ENCODE peak calls at places on chromosomes 1 and 21, in five cellular contexts. N is fibroblast of mammary gland, R is uterus, F is sigmoid colon, M is PC-9. U is an unnamed sample.

GRCh38 chr1:225425211-225425786 is 2.5 kb downstream of the LBR start:
- DNase-seq in N (peak), R (peak), F (no peak), M (peak), U (peak)

GRCh38 chr1:53046930-53047329 is 15.1 kb upstream of the PODN start:
- DNase-seq in N (peak), R (no peak), F (no peak), M (peak), U (no peak)

GRCh38 chr1:20185834-20186782 is at the start of the genes PLA2G2C and UBXN10:
- DNase-seq in N (no peak), R (peak), F (peak), M (peak), U (peak)

GRCh38 chr1:78061825-78062523 is 16.2 kb downstream of the GIPC2 start:
- DNase-seq in N (peak), R (no peak), F (no peak), M (peak), U (no peak)

GRCh38 chr21:36355071-36355680 is 30.0 kb upstream of the CHAF1B start:
- DNase-seq in N (no peak), R (no peak), F (no peak), M (no peak), U (no peak)

GRCh38 chr1:221961532-221962292 is 219.8 kb upstream of the DUSP10 start:
- DNase-seq in N (peak), R (no peak), F (no peak), M (peak), U (peak)

GRCh38 chr1:3145489-3146325 is 76.7 kb downstream of the PRDM16 start:
- DNase-seq in N (no peak), R (no peak), F (no peak), M (no peak), U (no peak)

GRCh38 chr1:241411056-241411775 is 54.2 kb upstream of the RGS7 start:
- DNase-seq in N (peak), R (no peak), F (no peak), M (no peak), U (no peak)

GRCh38 chr21:41783476-41784150 is 16.8 kb upstream of the RIPK4 start:
- DNase-seq in N (no peak), R (no peak), F (no peak), M (peak), U (peak)

GRCh38 chr1:207063014-207063413 is 9.9 kb downstream of the PFKFB2 start:
- DNase-seq in N (no peak), R (no peak), F (no peak), M (no peak), U (no peak)

GRCh38 chr1:100631015-100631521 is 88.5 kb upstream of the VCAM1 start:
- DNase-seq in N (peak), R (no peak), F (no peak), M (peak), U (no peak)

GRCh38 chr1:193388165-193388564 is 201.8 kb upstream of the B3GALT2 start:
- DNase-seq in N (no peak), R (no peak), F (no peak), M (no peak), U (no peak)

GRCh38 chr1:193392686-193393085 is 206.3 kb upstream of the B3GALT2 start:
- DNase-seq in N (no peak), R (no peak), F (no peak), M (no peak), U (no peak)
- TF ChIP-seq CTCF in N (no peak), R (no peak), F (no peak), M (no peak), U (no peak)

GRCh38 chr1:193143285-193143684 is 21.5 kb downstream of the CDC73 start:
- DNase-seq in N (peak), R (no peak), F (no peak), M (no peak), U (no peak)
- TF ChIP-seq CTCF in N (peak), R (no peak), F (no peak), M (peak), U (no peak)

GRCh38 chr1:155562581-155563376 is at the start of gene ASH1L:
- DNase-seq in N (peak), R (peak), F (peak), M (peak), U (peak)
- TF ChIP-seq CTCF in N (no peak), R (no peak), F (no peak), M (peak), U (no peak)

DNA sequence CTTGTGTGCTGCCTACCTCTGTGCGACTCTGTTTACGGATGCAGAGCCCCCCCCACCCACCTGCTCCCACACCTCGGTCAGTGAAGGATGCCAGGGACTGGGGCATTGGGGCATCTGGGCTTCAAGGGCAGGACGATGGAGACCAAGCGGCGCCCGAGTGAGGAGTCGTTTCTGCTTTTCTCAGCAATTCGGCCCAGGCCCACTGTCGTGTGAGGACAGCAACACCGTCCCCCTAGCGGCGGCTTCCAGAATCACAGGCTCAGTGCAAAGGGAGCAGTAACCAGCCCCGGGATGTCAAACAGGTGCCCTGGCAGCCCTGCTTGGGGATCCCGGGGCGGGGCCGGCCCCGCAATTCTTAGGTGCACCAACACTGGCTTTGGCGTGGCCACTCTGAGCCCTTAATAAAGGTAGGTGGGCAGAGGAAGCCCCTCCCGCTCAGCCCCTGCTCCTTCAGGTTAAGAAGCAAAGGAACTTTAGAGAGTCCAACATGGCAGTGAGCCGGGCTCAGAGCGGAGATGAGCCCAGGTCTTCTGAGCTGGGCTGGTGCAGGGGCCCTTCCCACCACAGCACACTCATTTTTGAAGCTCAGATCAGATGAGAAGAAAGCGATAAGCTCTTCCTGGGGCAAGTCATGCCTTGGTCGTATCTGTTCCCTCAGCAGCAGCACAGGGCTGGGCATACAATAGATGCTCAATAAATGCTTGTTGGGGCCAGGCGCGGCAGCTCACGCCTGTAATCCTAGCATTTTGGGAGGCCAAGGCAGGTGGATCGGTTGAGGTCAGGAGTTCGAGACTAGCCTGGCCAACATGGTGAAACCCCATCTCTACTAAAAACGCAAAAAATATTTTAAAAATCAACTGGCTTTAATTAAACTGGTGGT is 51.3 kb upstream of the TARDBP start:
- DNase-seq in N (peak), R (peak), F (peak), M (no peak), U (peak)
- TF ChIP-seq CTCF in N (peak), R (peak), F (peak), M (peak), U (peak)

GRCh38 chr1:147641291-147641690 is 29.0 kb downstream of the ACP6 start:
- DNase-seq in N (no peak), R (no peak), F (no peak), M (no peak), U (no peak)

GRCh38 chr1:147641695-147642592 is 28.4 kb downstream of the ACP6 start:
- DNase-seq in N (peak), R (peak), F (no peak), M (no peak), U (peak)

GRCh38 chr1:147643974-147644373 is 26.4 kb downstream of the ACP6 start:
- DNase-seq in N (no peak), R (no peak), F (no peak), M (no peak), U (no peak)

GRCh38 chr1:147636314-147636713 is 34.0 kb downstream of the ACP6 start:
- DNase-seq in N (no peak), R (no peak), F (no peak), M (no peak), U (no peak)

DNA sequence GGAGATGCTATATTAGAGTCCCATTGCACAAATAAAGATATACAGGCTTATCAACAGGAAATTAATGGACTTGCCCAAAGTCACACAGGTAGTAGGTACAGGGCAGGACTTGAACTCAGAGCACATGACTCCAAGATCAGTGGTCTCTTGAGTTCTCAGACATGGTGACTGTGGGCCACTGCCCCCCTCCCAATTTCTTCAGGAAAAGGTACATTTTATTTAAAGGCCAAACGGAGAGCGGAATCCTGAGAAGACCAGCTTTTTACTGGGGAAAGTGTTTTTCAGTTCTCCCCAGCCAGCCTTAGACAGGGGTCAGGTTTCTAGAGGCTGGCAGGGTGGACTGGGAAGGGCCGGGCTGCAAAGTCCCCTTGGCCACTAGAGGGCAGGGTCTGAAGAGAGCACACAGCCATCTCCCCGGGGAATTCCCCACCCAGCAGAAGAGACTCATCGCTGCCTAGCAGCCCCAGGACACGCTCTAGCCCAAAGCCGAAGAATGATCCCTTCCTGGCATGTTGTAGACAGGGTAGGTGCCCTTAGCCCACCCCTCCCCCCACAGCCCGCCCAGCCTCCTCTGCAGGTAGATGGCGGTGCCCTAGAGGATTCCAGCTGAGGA is 29.7 kb downstream of the ACP6 start:
- DNase-seq in N (peak), R (peak), F (no peak), M (no peak), U (peak)
- TF ChIP-seq CTCF in N (peak), R (peak), F (peak), M (peak), U (peak)

GRCh38 chr1:54318415-54318814 is 87.8 kb downstream of the SSBP3 start:
- DNase-seq in N (no peak), R (no peak), F (no peak), M (no peak), U (no peak)
- TF ChIP-seq CTCF in N (no peak), R (no peak), F (no peak), M (no peak), U (no peak)

GRCh38 chr1:175094626-175095025 is 27.0 kb downstream of the TNN start:
- DNase-seq in N (no peak), R (no peak), F (no peak), M (no peak), U (no peak)
- TF ChIP-seq CTCF in N (no peak), R (no peak), F (no peak), M (no peak), U (no peak)

DNA sequence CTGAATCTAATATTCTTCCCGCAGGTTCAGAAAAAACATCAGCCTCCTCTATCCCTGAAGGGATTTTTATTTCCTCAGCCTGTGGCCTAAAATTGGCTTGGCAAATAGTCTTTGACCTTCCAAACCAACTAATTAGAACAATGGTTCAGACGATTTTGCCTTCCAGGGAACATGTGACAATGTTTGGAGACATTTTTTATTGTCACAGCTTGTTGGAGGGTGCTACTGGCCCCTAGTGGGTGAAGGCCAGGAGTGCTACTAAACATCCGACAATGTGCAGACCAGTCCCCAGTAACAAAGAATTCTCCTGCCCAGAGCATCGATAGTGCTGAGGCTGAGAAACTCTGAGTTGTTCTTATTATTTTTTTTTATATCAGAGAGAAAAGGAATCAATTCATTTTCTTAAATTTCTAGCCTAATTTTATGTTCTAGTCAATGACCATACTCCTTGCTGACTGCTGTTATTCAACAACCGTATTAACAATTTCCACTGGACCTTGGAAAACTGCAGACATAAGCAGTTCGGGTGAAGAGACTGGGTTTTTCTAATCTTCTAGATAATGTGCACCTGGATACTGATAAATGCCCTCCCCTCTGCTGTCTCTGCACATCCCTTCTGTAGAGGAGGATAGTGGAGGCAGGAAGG is 280.7 kb downstream of the LMX1A start:
- DNase-seq in N (peak), R (no peak), F (no peak), M (no peak), U (peak)
- TF ChIP-seq CTCF in N (peak), R (no peak), F (peak), M (peak), U (no peak)